ENCODE peak calls at places on chromosomes 5 and 9, in nine cellular contexts. S is fibroblast of lung, P is IMR-90, M is astrocyte, X is osteoblast, V is GM23338, U is GM12878, Y is GM23248, A is hepatocyte. C is an unnamed sample. For H4K20me1, the result is how much of the 10 kb centered on the place peaks cover.

GRCh38 chr5:163634061-163634460 is 128.6 kb downstream of the MAT2B start:
- DNase-seq in S (no peak), P (no peak), M (no peak), X (no peak), V (no peak), U (no peak), Y (no peak), A (no peak), C (no peak)

GRCh38 chr9:89519393-89519805 is 21.5 kb upstream of the SEMA4D start:
- DNase-seq in S (peak), P (peak), M (peak), X (peak), V (no peak), U (no peak), Y (peak), A (no peak), C (no peak)

GRCh38 chr5:172636279-172637050 is 4.6 kb upstream of the NEURL1B start:
- DNase-seq in S (no peak), P (no peak), M (no peak), X (no peak), V (no peak), U (no peak), Y (no peak), A (no peak), C (no peak)

GRCh38 chr9:98860871-98861293 is 53.4 kb downstream of the GALNT12 start:
- DNase-seq in S (peak), P (peak), M (peak), X (peak), V (peak), U (no peak), Y (peak), A (peak), C (no peak)

GRCh38 chr9:15306757-15307522 is at the start of gene TTC39B:
- DNase-seq in S (peak), P (peak), M (peak), X (peak), V (peak), U (no peak), Y (peak), A (peak), C (peak)

GRCh38 chr9:125789196-125789595 is 42.0 kb downstream of the PBX3 start:
- DNase-seq in S (no peak), P (no peak), M (no peak), X (no peak), V (no peak), U (no peak), Y (no peak), A (peak), C (no peak)

GRCh38 chr5:177176175-177176704 is 42.7 kb downstream of the NSD1 start:
- DNase-seq in S (no peak), P (no peak), M (no peak), X (no peak), V (no peak), U (no peak), Y (peak), A (no peak), C (peak)

GRCh38 chr5:72598461-72599433 is 91.5 kb upstream of the ZNF366 start:
- DNase-seq in S (peak), P (peak), M (peak), X (no peak), V (no peak), U (no peak), Y (peak), A (peak), C (peak)

GRCh38 chr5:1208743-1209551 is 7.6 kb downstream of the SLC6A19 start:
- DNase-seq in S (peak), P (no peak), M (no peak), X (peak), V (no peak), U (no peak), Y (peak), A (peak), C (no peak)

GRCh38 chr5:73895471-73895870 is 269.5 kb downstream of the ARHGEF28 start:
- DNase-seq in S (no peak), P (no peak), M (no peak), X (no peak), V (no peak), U (peak), Y (no peak), A (no peak), C (no peak)

GRCh38 chr9:85115473-85115872 is 445.9 kb downstream of the NTRK2 start:
- DNase-seq in S (no peak), P (no peak), M (no peak), X (no peak), V (no peak), U (no peak), Y (no peak), A (no peak), C (no peak)

GRCh38 chr9:5949103-5949699 is 58.5 kb downstream of the MLANA start:
- DNase-seq in S (peak), P (peak), M (peak), X (no peak), V (no peak), U (peak), Y (peak), A (peak), C (no peak)

GRCh38 chr9:29514336-29514735 is 1941.1 kb upstream of the C9orf72 start:
- DNase-seq in S (no peak), P (no peak), M (no peak), X (no peak), V (peak), U (no peak), Y (no peak), A (no peak), C (no peak)

GRCh38 chr9:14768561-14769234 is 46.2 kb upstream of the CER1 start:
- DNase-seq in S (peak), P (peak), M (peak), X (no peak), V (peak), U (no peak), Y (peak), A (peak), C (peak)

GRCh38 chr5:139385061-139385889 is 2.2 kb upstream of the SLC23A1 start:
- DNase-seq in S (no peak), P (no peak), M (no peak), X (peak), V (no peak), U (no peak), Y (peak), A (no peak), C (peak)

GRCh38 chr5:139384591-139385051 is 1.5 kb upstream of the SLC23A1 start:
- DNase-seq in S (no peak), P (no peak), M (no peak), X (peak), V (no peak), U (no peak), Y (no peak), A (no peak), C (no peak)

GRCh38 chr5:139383993-139384590 is 995 bp upstream of the SLC23A1 start:
- DNase-seq in S (no peak), P (no peak), M (no peak), X (peak), V (no peak), U (no peak), Y (no peak), A (no peak), C (no peak)

GRCh38 chr5:139387611-139388197 is 2.0 kb downstream of the MZB1 start:
- DNase-seq in S (no peak), P (no peak), M (no peak), X (peak), V (no peak), U (no peak), Y (no peak), A (no peak), C (peak)

GRCh38 chr5:139386039-139386438 is 2.9 kb upstream of the SLC23A1 start:
- DNase-seq in S (no peak), P (no peak), M (no peak), X (peak), V (no peak), U (no peak), Y (no peak), A (no peak), C (no peak)
- H3K4me3 ChIP-seq in S (no peak), P (no peak), M (no peak), X (no peak), V (no peak), U (peak), Y (no peak), A (no peak), C (peak)

GRCh38 chr9:130040901-130041647 is 1.9 kb downstream of the FNBP1 start:
- DNase-seq in S (no peak), P (no peak), M (no peak), X (no peak), V (no peak), U (no peak), Y (no peak), A (no peak), C (no peak)
- H3K27ac ChIP-seq in S (no peak), P (no peak), M (no peak), X (no peak), V (no peak), U (peak), Y (peak), A (no peak), C (peak)

DNA sequence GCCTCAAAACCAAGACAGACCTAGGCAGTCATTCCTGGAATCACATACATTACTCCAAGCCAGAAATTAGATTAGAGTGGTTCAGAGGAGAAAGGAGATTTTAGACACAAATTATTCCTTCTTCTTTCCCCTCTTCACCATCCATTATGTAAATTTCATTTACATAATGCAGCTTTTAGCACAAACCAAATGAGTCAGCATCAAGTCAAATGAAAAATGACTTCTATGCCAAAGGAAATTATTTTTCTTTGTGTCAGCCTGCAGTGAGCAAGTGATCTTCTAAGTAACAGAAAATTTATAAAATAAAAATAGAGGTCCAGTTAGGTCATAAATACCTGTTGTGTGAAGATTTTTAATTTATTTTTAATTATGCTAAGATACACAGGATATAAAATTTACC is 16.7 kb upstream of the THG1L start:
- DNase-seq in S (peak), P (no peak), M (peak), X (no peak), V (no peak), U (no peak), Y (peak), A (no peak), C (no peak)
- H4K20me1 ChIP-seq in S (under half), P (under half), M (under half), X (under half), V (under half), U (under half), Y (under half), A (under half), C (under half)

DNA sequence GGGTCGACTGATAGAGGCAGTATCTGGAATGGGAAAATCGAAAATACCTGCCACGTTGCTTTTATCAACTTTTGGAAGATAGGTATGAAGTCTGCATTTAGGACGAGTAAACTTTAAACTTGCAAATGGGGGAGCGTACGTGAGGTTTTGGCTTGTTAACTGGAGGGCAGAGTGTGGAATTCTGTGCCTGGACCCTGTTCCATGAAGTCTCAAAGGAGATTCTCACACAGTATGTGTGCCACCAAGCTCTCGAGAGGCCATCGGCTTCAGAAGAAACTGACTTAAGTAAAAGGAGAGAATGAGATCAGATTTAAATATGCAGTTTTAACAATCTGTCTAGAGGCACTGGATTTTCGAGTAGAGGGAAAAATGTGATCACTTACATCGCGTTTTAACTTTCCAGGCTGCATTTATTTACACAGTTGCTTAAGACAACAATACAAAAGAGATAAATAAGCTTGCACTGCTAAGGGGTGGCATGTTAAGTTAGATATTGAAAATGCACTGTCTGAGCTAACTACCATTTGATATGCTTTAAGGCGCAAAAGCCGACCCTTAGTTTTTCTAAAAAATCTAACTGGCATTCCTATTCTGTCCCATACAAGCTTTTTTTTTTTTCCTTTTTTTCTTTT is 401.6 kb downstream of the EBF1 start:
- DNase-seq in S (no peak), P (no peak), M (no peak), X (no peak), V (peak), U (no peak), Y (no peak), A (no peak), C (no peak)
- H3K4me3 ChIP-seq in S (no peak), P (no peak), M (no peak), X (no peak), V (peak), U (no peak), Y (no peak), A (no peak), C (no peak)

DNA sequence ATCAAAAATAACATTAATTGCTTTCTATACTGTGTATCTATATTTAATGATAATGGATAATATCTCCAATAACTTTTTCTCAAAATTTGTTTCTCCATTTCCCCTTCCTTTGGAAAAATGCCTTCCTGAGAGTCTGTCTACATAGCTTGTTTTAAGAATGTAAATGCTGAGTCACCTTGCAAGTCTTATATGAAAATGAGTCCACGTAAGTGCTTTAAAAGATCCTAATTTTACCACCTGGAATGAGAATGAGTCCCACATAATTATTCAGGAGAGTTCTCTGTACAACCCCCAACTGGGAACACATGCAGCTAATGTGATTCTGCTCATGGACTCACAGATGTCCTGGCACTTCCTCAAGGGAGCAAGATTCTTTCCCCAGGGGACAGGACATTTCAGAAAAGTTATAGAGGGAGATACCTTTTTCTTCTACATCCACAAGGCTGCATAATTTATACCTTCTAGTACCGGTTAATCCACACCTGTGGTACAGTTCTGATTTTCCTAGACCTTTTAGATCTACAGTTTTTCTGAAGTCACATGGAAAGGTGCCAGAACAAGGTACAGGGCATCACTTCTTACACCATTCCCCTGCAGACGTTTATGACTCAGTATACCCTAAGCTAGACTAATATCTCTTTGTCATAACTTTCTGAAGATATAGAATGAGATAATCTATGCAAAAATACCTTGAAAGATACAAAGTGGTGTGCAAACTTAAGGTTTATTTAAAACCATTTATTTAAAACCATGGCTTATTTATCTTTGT is 314.1 kb downstream of the CETN3 start:
- DNase-seq in S (peak), P (no peak), M (peak), X (no peak), V (no peak), U (no peak), Y (no peak), A (no peak), C (no peak)
- H3K27ac ChIP-seq in S (no peak), P (no peak), M (no peak), X (no peak), V (no peak), U (no peak), Y (no peak), A (no peak), C (no peak)

GRCh38 chr5:59001716-59002115 is 418.8 kb downstream of the RAB3C start:
- DNase-seq in S (no peak), P (no peak), M (no peak), X (no peak), V (no peak), U (no peak), Y (no peak), A (no peak), C (no peak)
- H4K20me1 ChIP-seq in S (under half), P (under half), M (under half), X (under half), V (under half), U (under half), Y (under half), A (under half), C (under half)

DNA sequence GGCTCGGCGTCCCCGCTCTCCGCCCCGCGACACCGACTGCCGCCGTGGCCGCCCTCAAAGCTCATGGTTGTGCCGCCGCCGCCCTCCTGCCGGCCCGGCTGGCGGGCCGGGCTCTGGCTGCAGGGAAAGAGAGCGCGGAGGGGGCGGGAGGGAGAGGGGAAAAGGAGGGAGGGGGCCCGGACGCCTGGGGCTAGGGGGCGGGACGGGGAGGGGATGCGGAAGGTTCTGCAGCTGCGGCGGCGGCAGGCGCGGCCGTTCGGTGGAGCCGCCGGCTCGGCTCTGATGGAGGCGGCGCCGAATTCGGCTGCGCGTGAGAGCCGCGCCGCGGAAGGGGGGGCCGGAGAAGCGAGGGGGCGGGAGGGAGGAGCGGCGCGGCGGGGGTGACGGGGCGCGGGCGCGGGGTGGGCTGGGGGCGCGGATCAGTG is at the start of gene MARCHF11:
- DNase-seq in S (no peak), P (no peak), M (no peak), X (no peak), V (peak), U (no peak), Y (peak), A (peak), C (no peak)
- H3K4me3 ChIP-seq in S (no peak), P (peak), M (peak), X (no peak), V (peak), U (no peak), Y (no peak), A (peak), C (no peak)

GRCh38 chr5:157518963-157519362 is 56.6 kb downstream of the ADAM19 start:
- DNase-seq in S (no peak), P (no peak), M (no peak), X (no peak), V (no peak), U (peak), Y (no peak), A (no peak), C (no peak)

GRCh38 chr5:157521704-157522029 is 53.9 kb downstream of the ADAM19 start:
- DNase-seq in S (no peak), P (no peak), M (no peak), X (no peak), V (no peak), U (no peak), Y (no peak), A (no peak), C (no peak)

GRCh38 chr5:157519579-157520253 is 55.9 kb downstream of the ADAM19 start:
- DNase-seq in S (no peak), P (no peak), M (no peak), X (no peak), V (no peak), U (peak), Y (no peak), A (no peak), C (no peak)

GRCh38 chr5:157523976-157524375 is 51.6 kb downstream of the ADAM19 start:
- DNase-seq in S (peak), P (no peak), M (peak), X (no peak), V (no peak), U (no peak), Y (no peak), A (no peak), C (no peak)

GRCh38 chr5:157520911-157521703 is 54.5 kb downstream of the ADAM19 start:
- DNase-seq in S (peak), P (peak), M (peak), X (peak), V (peak), U (no peak), Y (peak), A (no peak), C (no peak)
- H3K27ac ChIP-seq in S (peak), P (peak), M (peak), X (peak), V (no peak), U (peak), Y (peak), A (no peak), C (no peak)